ENCODE peak calls at places on chromosome 14, in eight cellular contexts. A is SK-N-SH; V is WERI-Rb-1; W is brain microvascular endothelial cell; K is prostate gland; B is neural progenitor cell; N is activated B cell treated with CpG ODN at 0.5 μM for 24 hours; C is CD4-positive, alpha-beta T cell. T is an unnamed sample.

GRCh38 chr14:31208546-31209424 is 1.2 kb upstream of the HECTD1 start:
- DNase-seq in A (no peak), V (no peak), W (no peak), K (no peak), B (no peak), N (no peak), C (no peak), T (no peak)

GRCh38 chr14:45249847-45250575 is 3.0 kb downstream of the MIS18BP1 start:
- DNase-seq in A (no peak), V (no peak), W (peak), K (no peak), B (no peak), N (no peak), C (no peak), T (no peak)

GRCh38 chr14:85437143-85437542 is 92.8 kb upstream of the FLRT2 start:
- DNase-seq in A (no peak), V (no peak), W (peak), K (peak), B (no peak), N (no peak), C (no peak), T (no peak)

GRCh38 chr14:44494125-44494524 is 13.0 kb downstream of the FSCB start:
- DNase-seq in A (no peak), V (no peak), W (no peak), K (no peak), B (no peak), N (no peak), C (no peak), T (no peak)

GRCh38 chr14:103905861-103906456 is 22.3 kb upstream of the TDRD9 start:
- DNase-seq in A (peak), V (no peak), W (no peak), K (no peak), B (peak), N (no peak), C (peak), T (no peak)

GRCh38 chr14:92425101-92425500 is 88.5 kb upstream of the RIN3 start:
- DNase-seq in A (no peak), V (no peak), W (peak), K (no peak), B (no peak), N (no peak), C (no peak), T (no peak)

GRCh38 chr14:51783765-51784164 is 76.6 kb upstream of the GNG2 start:
- DNase-seq in A (no peak), V (no peak), W (peak), K (no peak), B (no peak), N (no peak), C (no peak), T (no peak)

GRCh38 chr14:60723218-60724079 is 702 bp downstream of the SIX4 start:
- DNase-seq in A (peak), V (peak), W (peak), K (peak), B (peak), N (peak), C (peak), T (peak)

GRCh38 chr14:49506650-49507049 is 79.5 kb downstream of the RPS29 start:
- DNase-seq in A (no peak), V (no peak), W (no peak), K (no peak), B (peak), N (no peak), C (no peak), T (no peak)

GRCh38 chr14:61489932-61490331 is 168.6 kb downstream of the PRKCH start:
- DNase-seq in A (no peak), V (no peak), W (no peak), K (no peak), B (no peak), N (no peak), C (no peak), T (no peak)

GRCh38 chr14:50040401-50040775 is 76.0 kb downstream of the VCPKMT start:
- DNase-seq in A (no peak), V (no peak), W (peak), K (no peak), B (no peak), N (no peak), C (peak), T (peak)

GRCh38 chr14:68807148-68807600 is 14.3 kb upstream of the ZFP36L1 start:
- DNase-seq in A (peak), V (no peak), W (no peak), K (peak), B (no peak), N (no peak), C (no peak), T (no peak)

GRCh38 chr14:29806124-29806517 is 121.5 kb downstream of the PRKD1 start:
- DNase-seq in A (no peak), V (no peak), W (no peak), K (no peak), B (no peak), N (no peak), C (no peak), T (no peak)

DNA sequence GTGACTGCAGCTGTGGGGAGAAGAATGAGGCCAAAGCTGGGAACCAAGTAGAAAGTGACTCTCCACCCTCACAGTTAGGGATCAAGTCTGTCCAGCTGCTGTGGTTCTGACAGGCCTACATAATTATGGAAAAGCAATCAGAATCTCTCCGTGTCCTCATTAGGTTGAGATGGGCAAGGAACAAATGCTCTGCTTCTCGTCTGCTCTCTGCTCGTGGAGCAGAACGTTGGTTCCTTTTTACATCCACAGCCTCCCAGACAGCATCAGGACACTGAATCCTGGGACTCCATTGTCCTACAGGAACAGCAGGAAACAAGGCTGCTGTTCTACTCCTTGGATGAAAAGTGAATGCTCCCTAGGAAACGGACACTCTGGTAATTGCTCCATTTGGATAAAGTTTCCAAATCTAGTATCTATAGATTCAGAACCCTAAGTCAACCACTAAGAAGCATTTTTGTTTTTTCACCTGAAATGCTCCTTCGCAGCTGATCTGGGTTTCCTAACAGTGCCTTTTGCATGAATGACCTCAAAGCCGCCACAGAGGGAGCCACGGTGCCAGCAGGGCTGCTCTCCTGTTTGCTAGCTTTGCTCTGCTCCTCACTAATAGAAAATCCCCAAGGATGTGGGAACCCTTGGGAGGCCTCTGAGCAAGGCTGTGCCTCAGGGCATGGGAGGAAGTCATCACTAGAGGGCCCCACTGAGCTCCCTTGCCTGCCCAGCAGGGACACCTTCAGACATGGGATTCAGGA is 102.0 kb downstream of the EGLN3 start:
- DNase-seq in A (peak), V (peak), W (peak), K (peak), B (peak), N (no peak), C (no peak), T (no peak)
- TF ChIP-seq CTCF in A (peak), V (peak), W (peak), K (peak), B (peak), N (no peak), C (no peak), T (no peak)

GRCh38 chr14:40629144-40629543 is 977.5 kb upstream of the LRFN5 start:
- DNase-seq in A (no peak), V (no peak), W (no peak), K (no peak), B (no peak), N (no peak), C (no peak), T (no peak)
- TF ChIP-seq CTCF in A (no peak), V (no peak), W (no peak), K (no peak), B (no peak), N (no peak), C (no peak), T (no peak)

GRCh38 chr14:36521598-36522345 is 1.7 kb upstream of the NKX2-1 start:
- DNase-seq in A (no peak), V (no peak), W (no peak), K (no peak), B (peak), N (no peak), C (no peak), T (no peak)
- TF ChIP-seq CTCF in A (no peak), V (no peak), W (no peak), K (no peak), B (peak), N (no peak), C (no peak), T (no peak)

GRCh38 chr14:25032092-25032784 is 17.7 kb downstream of the STXBP6 start:
- DNase-seq in A (no peak), V (no peak), W (no peak), K (no peak), B (no peak), N (no peak), C (no peak), T (no peak)
- TF ChIP-seq CTCF in A (peak), V (peak), W (peak), K (no peak), B (peak), N (no peak), C (no peak), T (no peak)

DNA sequence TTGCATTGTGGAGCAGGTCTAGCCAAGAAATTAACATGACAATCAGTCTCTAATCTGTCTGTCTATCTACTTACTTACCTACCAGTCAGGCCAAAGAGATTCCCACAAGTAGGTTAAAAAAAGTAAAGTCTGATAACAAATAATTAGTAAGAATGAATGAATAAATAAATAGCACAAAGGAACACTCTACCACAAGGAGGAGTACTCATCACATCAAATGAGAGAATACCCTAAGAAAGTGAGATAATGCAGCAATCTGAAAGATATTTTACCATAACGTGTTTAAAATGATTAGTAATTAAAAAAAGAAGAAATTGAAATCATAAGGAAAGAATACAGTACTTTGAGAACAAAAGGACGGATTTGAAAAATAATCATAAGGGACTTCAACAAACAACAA is 187.2 kb downstream of the SYNE2 start:
- DNase-seq in A (no peak), V (no peak), W (no peak), K (no peak), B (no peak), N (no peak), C (no peak), T (no peak)
- TF ChIP-seq CTCF in A (peak), V (no peak), W (no peak), K (peak), B (peak), N (no peak), C (no peak), T (no peak)

GRCh38 chr14:100826371-100827139 is 637 bp downstream of the MEG3 start:
- DNase-seq in A (no peak), V (no peak), W (no peak), K (no peak), B (no peak), N (no peak), C (no peak), T (no peak)

GRCh38 chr14:100825691-100826331 is at the start of gene MEG3:
- DNase-seq in A (no peak), V (peak), W (peak), K (peak), B (no peak), N (no peak), C (no peak), T (no peak)

GRCh38 chr14:100827751-100828447 is 2.0 kb downstream of the MEG3 start:
- DNase-seq in A (no peak), V (peak), W (peak), K (no peak), B (no peak), N (no peak), C (no peak), T (no peak)

GRCh38 chr14:100828448-100828834 is 2.5 kb downstream of the MEG3 start:
- DNase-seq in A (no peak), V (no peak), W (no peak), K (no peak), B (peak), N (no peak), C (no peak), T (no peak)

GRCh38 chr14:100827140-100827517 is 1.2 kb downstream of the MEG3 start:
- DNase-seq in A (no peak), V (peak), W (no peak), K (no peak), B (no peak), N (no peak), C (no peak), T (no peak)
- TF ChIP-seq CTCF in A (no peak), V (peak), W (peak), K (no peak), B (no peak), N (no peak), C (no peak), T (no peak)

GRCh38 chr14:101083564-101084435 is 180.3 kb upstream of the RTL1 start:
- DNase-seq in A (no peak), V (peak), W (no peak), K (no peak), B (peak), N (peak), C (no peak), T (peak)
- TF ChIP-seq CTCF in A (peak), V (peak), W (peak), K (no peak), B (peak), N (no peak), C (no peak), T (no peak)

GRCh38 chr14:70320294-70320693 is 39.2 kb downstream of the COX16 start:
- DNase-seq in A (no peak), V (no peak), W (no peak), K (no peak), B (no peak), N (no peak), C (no peak), T (no peak)

GRCh38 chr14:70315942-70316341 is 43.5 kb downstream of the COX16 start:
- DNase-seq in A (no peak), V (no peak), W (no peak), K (no peak), B (no peak), N (no peak), C (no peak), T (no peak)

GRCh38 chr14:70317091-70317968 is 42.2 kb downstream of the COX16 start:
- DNase-seq in A (no peak), V (peak), W (no peak), K (no peak), B (peak), N (no peak), C (no peak), T (no peak)

GRCh38 chr14:70318635-70319013 is 40.9 kb downstream of the COX16 start:
- DNase-seq in A (no peak), V (no peak), W (no peak), K (no peak), B (no peak), N (no peak), C (no peak), T (no peak)

GRCh38 chr14:70317969-70318634 is 41.4 kb downstream of the COX16 start:
- DNase-seq in A (peak), V (peak), W (peak), K (no peak), B (peak), N (no peak), C (no peak), T (no peak)
- TF ChIP-seq CTCF in A (peak), V (peak), W (peak), K (peak), B (peak), N (no peak), C (no peak), T (no peak)

GRCh38 chr14:100074431-100075100 is 9.3 kb downstream of the EVL start:
- DNase-seq in A (no peak), V (no peak), W (no peak), K (no peak), B (no peak), N (no peak), C (no peak), T (peak)

GRCh38 chr14:100078216-100078780 is 13.1 kb downstream of the EVL start:
- DNase-seq in A (no peak), V (no peak), W (no peak), K (no peak), B (peak), N (no peak), C (no peak), T (no peak)

GRCh38 chr14:100076630-100077029 is 11.4 kb downstream of the EVL start:
- DNase-seq in A (no peak), V (peak), W (peak), K (no peak), B (no peak), N (no peak), C (no peak), T (no peak)

GRCh38 chr14:100077441-100077840 is 12.2 kb downstream of the EVL start:
- DNase-seq in A (no peak), V (no peak), W (no peak), K (no peak), B (no peak), N (no peak), C (no peak), T (no peak)

GRCh38 chr14:100076133-100076532 is 10.9 kb downstream of the EVL start:
- DNase-seq in A (no peak), V (peak), W (no peak), K (no peak), B (peak), N (no peak), C (no peak), T (peak)
- TF ChIP-seq CTCF in A (peak), V (peak), W (peak), K (peak), B (peak), N (no peak), C (peak), T (peak)

T was measured in natural killer cell.